ENCODE peak calls at places on chromosomes 1 and 21, in ten cellular contexts. One of them, this sample, is unnamed.

GRCh38 chr1:197567442-197567841 is 207.8 kb downstream of the DENND1B start:
- DNase-seq in stomach: no peak
- DNase-seq in prostate gland: no peak
- DNase-seq in heart left ventricle: no peak
- DNase-seq in uterus: no peak
- DNase-seq in NB4: no peak
- DNase-seq in suprapubic skin: no peak
- DNase-seq in adrenal gland: no peak
- DNase-seq in A549: no peak
- DNase-seq in esophagus squamous epithelium: no peak
- DNase-seq in this sample: no peak

GRCh38 chr1:220281159-220281574 is 8.9 kb upstream of the RAB3GAP2 start:
- DNase-seq in uterus: no peak
- DNase-seq in stomach: no peak
- DNase-seq in A549: peak
- DNase-seq in NB4: peak
- DNase-seq in heart left ventricle: no peak
- DNase-seq in adrenal gland: no peak
- DNase-seq in esophagus squamous epithelium: no peak
- DNase-seq in suprapubic skin: no peak
- DNase-seq in prostate gland: no peak
- DNase-seq in this sample: no peak

GRCh38 chr1:43632135-43632670 is 17.7 kb upstream of the KDM4A start:
- DNase-seq in stomach: no peak
- DNase-seq in NB4: no peak
- DNase-seq in esophagus squamous epithelium: no peak
- DNase-seq in suprapubic skin: no peak
- DNase-seq in A549: no peak
- DNase-seq in uterus: no peak
- DNase-seq in prostate gland: no peak
- DNase-seq in heart left ventricle: no peak
- DNase-seq in adrenal gland: no peak
- DNase-seq in this sample: no peak

GRCh38 chr1:83860506-83861221 is 138.3 kb downstream of the TTLL7 start:
- DNase-seq in esophagus squamous epithelium: peak
- DNase-seq in prostate gland: peak
- DNase-seq in A549: peak
- DNase-seq in adrenal gland: peak
- DNase-seq in NB4: peak
- DNase-seq in stomach: peak
- DNase-seq in suprapubic skin: peak
- DNase-seq in heart left ventricle: peak
- DNase-seq in uterus: peak
- DNase-seq in this sample: peak

GRCh38 chr1:55143686-55144085 is 71.5 kb downstream of the USP24 start:
- DNase-seq in uterus: no peak
- DNase-seq in NB4: peak
- DNase-seq in adrenal gland: no peak
- DNase-seq in prostate gland: no peak
- DNase-seq in suprapubic skin: no peak
- DNase-seq in esophagus squamous epithelium: no peak
- DNase-seq in stomach: no peak
- DNase-seq in A549: peak
- DNase-seq in heart left ventricle: no peak
- DNase-seq in this sample: no peak

GRCh38 chr1:56120021-56120420 is 459.3 kb downstream of the PLPP3 start:
- DNase-seq in prostate gland: no peak
- DNase-seq in adrenal gland: no peak
- DNase-seq in stomach: no peak
- DNase-seq in NB4: no peak
- DNase-seq in suprapubic skin: no peak
- DNase-seq in A549: no peak
- DNase-seq in heart left ventricle: no peak
- DNase-seq in uterus: no peak
- DNase-seq in esophagus squamous epithelium: no peak
- DNase-seq in this sample: no peak

GRCh38 chr1:5779608-5780323 is 212.5 kb downstream of the NPHP4 start:
- DNase-seq in NB4: no peak
- DNase-seq in uterus: no peak
- DNase-seq in esophagus squamous epithelium: no peak
- DNase-seq in stomach: no peak
- DNase-seq in prostate gland: no peak
- DNase-seq in heart left ventricle: no peak
- DNase-seq in A549: no peak
- DNase-seq in adrenal gland: no peak
- DNase-seq in suprapubic skin: no peak
- DNase-seq in this sample: no peak

GRCh38 chr1:83503153-83503552 is 495.8 kb downstream of the TTLL7 start:
- DNase-seq in A549: no peak
- DNase-seq in adrenal gland: no peak
- DNase-seq in heart left ventricle: no peak
- DNase-seq in stomach: no peak
- DNase-seq in prostate gland: no peak
- DNase-seq in uterus: no peak
- DNase-seq in NB4: no peak
- DNase-seq in suprapubic skin: no peak
- DNase-seq in esophagus squamous epithelium: no peak
- DNase-seq in this sample: no peak

GRCh38 chr21:39349211-39350093 is 564 bp upstream of the HMGN1 start:
- DNase-seq in NB4: peak
- DNase-seq in uterus: peak
- DNase-seq in stomach: peak
- DNase-seq in adrenal gland: peak
- DNase-seq in A549: peak
- DNase-seq in esophagus squamous epithelium: peak
- DNase-seq in heart left ventricle: peak
- DNase-seq in prostate gland: peak
- DNase-seq in suprapubic skin: peak
- DNase-seq in this sample: peak
- TF ChIP-seq POLR2A in NB4: peak
- TF ChIP-seq POLR2A in uterus: peak
- TF ChIP-seq POLR2A in stomach: no peak
- TF ChIP-seq POLR2A in adrenal gland: no peak
- TF ChIP-seq POLR2A in A549: peak
- TF ChIP-seq POLR2A in esophagus squamous epithelium: no peak
- TF ChIP-seq POLR2A in heart left ventricle: no peak
- TF ChIP-seq POLR2A in prostate gland: peak
- TF ChIP-seq POLR2A in suprapubic skin: no peak
- TF ChIP-seq POLR2A in this sample: peak

GRCh38 chr1:22638476-22639234 is 2.2 kb downstream of the C1QA start:
- DNase-seq in stomach: no peak
- DNase-seq in NB4: no peak
- DNase-seq in uterus: no peak
- DNase-seq in A549: no peak
- DNase-seq in heart left ventricle: no peak
- DNase-seq in adrenal gland: no peak
- DNase-seq in prostate gland: no peak
- DNase-seq in esophagus squamous epithelium: no peak
- DNase-seq in suprapubic skin: no peak
- DNase-seq in this sample: no peak

GRCh38 chr1:22637952-22638445 is 1.6 kb downstream of the C1QA start:
- DNase-seq in suprapubic skin: no peak
- DNase-seq in prostate gland: no peak
- DNase-seq in A549: no peak
- DNase-seq in uterus: no peak
- DNase-seq in esophagus squamous epithelium: no peak
- DNase-seq in heart left ventricle: no peak
- DNase-seq in stomach: no peak
- DNase-seq in NB4: no peak
- DNase-seq in adrenal gland: no peak
- DNase-seq in this sample: no peak

GRCh38 chr1:22635436-22635835 is 992 bp upstream of the C1QA start:
- DNase-seq in heart left ventricle: no peak
- DNase-seq in suprapubic skin: no peak
- DNase-seq in NB4: no peak
- DNase-seq in esophagus squamous epithelium: no peak
- DNase-seq in adrenal gland: no peak
- DNase-seq in prostate gland: no peak
- DNase-seq in A549: no peak
- DNase-seq in uterus: no peak
- DNase-seq in stomach: no peak
- DNase-seq in this sample: no peak

GRCh38 chr1:22636927-22637326 is 499 bp downstream of the C1QA start:
- DNase-seq in stomach: no peak
- DNase-seq in heart left ventricle: no peak
- DNase-seq in esophagus squamous epithelium: no peak
- DNase-seq in uterus: no peak
- DNase-seq in A549: no peak
- DNase-seq in adrenal gland: no peak
- DNase-seq in NB4: no peak
- DNase-seq in suprapubic skin: no peak
- DNase-seq in prostate gland: no peak
- DNase-seq in this sample: no peak

DNA sequence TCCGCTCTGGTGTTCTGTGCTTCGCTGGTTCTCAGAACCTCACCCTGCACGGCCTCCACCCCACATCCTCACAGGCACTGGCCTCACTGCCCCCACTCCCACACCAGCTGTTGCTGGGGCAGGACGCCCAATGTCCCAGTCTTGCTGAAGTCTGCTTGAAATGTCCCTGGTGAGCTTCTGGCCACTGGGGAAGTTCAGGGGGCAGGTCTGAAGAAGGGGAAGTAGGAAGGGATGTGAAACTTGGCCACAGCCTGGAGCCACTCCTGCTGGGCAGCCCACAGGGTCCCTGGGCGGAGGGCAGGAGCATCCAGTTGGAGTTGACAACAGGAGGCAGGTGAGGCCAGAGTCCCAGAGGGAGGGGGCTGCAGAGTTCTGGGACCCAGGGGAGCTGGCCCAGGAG is at the start of gene C1QA:
- DNase-seq in adrenal gland: peak
- DNase-seq in prostate gland: no peak
- DNase-seq in suprapubic skin: peak
- DNase-seq in stomach: no peak
- DNase-seq in heart left ventricle: peak
- DNase-seq in esophagus squamous epithelium: no peak
- DNase-seq in NB4: peak
- DNase-seq in A549: no peak
- DNase-seq in uterus: no peak
- DNase-seq in this sample: peak
- TF ChIP-seq POLR2A in adrenal gland: no peak
- TF ChIP-seq POLR2A in prostate gland: no peak
- TF ChIP-seq POLR2A in suprapubic skin: no peak
- TF ChIP-seq POLR2A in stomach: no peak
- TF ChIP-seq POLR2A in heart left ventricle: no peak
- TF ChIP-seq POLR2A in esophagus squamous epithelium: no peak
- TF ChIP-seq POLR2A in NB4: no peak
- TF ChIP-seq POLR2A in A549: no peak
- TF ChIP-seq POLR2A in uterus: no peak
- TF ChIP-seq POLR2A in this sample: no peak

DNA sequence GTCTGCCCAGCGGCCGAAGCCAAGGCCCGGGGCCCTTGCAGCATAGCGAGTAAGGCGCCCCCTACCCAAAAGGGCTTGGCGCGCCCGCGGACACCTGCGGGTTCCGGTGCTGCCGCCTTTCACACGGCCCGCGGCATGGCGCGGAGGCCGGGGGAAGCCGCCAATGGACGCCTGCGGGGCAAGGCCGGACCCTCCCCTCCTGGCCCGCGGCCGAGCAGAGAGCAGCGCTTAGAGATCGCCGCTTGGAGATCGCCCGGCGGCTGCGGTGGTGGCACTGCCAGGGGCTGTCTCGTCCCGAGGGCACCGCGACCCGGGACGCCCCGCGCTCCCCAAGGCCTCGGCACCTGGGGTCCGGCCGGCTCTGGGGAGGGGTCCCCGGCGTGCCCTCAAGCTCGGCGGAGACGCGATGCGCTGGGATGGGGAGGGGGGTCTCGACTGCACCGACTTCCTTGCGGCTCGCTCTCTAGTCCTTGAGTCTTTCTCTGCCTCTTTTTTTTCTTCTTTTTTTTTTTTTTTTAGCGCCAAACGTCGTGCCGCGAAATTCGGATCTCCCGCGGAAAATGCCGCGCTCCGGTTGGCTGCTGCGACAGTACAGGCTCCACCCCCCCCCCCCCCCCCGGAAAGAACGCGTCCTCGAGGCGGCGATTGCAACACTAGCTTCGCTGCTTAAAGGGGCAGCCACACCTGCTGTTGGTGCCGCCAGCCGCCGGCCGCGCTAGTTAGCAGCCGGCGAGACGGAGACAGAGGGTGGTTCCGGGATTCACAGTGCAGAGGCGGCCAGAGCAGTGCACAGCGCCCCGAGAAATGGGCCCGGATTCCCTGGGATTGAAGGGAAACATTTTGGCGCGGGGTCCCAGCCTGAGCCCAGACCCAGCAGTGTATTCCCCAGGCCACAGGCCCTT is at the start of gene E2F2:
- DNase-seq in NB4: peak
- DNase-seq in uterus: peak
- DNase-seq in heart left ventricle: peak
- DNase-seq in stomach: peak
- DNase-seq in adrenal gland: peak
- DNase-seq in suprapubic skin: peak
- DNase-seq in esophagus squamous epithelium: peak
- DNase-seq in prostate gland: peak
- DNase-seq in A549: peak
- DNase-seq in this sample: peak
- TF ChIP-seq POLR2A in NB4: peak
- TF ChIP-seq POLR2A in uterus: no peak
- TF ChIP-seq POLR2A in heart left ventricle: no peak
- TF ChIP-seq POLR2A in stomach: no peak
- TF ChIP-seq POLR2A in adrenal gland: no peak
- TF ChIP-seq POLR2A in suprapubic skin: no peak
- TF ChIP-seq POLR2A in esophagus squamous epithelium: no peak
- TF ChIP-seq POLR2A in prostate gland: peak
- TF ChIP-seq POLR2A in A549: peak
- TF ChIP-seq POLR2A in this sample: no peak

GRCh38 chr1:226064168-226064815 is 1.8 kb downstream of the H3-3A start:
- DNase-seq in stomach: peak
- DNase-seq in suprapubic skin: no peak
- DNase-seq in A549: peak
- DNase-seq in esophagus squamous epithelium: no peak
- DNase-seq in uterus: no peak
- DNase-seq in NB4: peak
- DNase-seq in adrenal gland: no peak
- DNase-seq in prostate gland: no peak
- DNase-seq in heart left ventricle: no peak
- DNase-seq in this sample: no peak

GRCh38 chr1:226063362-226064167 is 1.0 kb downstream of the H3-3A start:
- DNase-seq in prostate gland: peak
- DNase-seq in suprapubic skin: peak
- DNase-seq in NB4: peak
- DNase-seq in A549: peak
- DNase-seq in adrenal gland: peak
- DNase-seq in uterus: peak
- DNase-seq in esophagus squamous epithelium: no peak
- DNase-seq in heart left ventricle: peak
- DNase-seq in stomach: peak
- DNase-seq in this sample: peak

GRCh38 chr1:226060976-226061792 is 1.3 kb upstream of the H3-3A start:
- DNase-seq in stomach: no peak
- DNase-seq in suprapubic skin: no peak
- DNase-seq in A549: peak
- DNase-seq in adrenal gland: no peak
- DNase-seq in uterus: no peak
- DNase-seq in heart left ventricle: no peak
- DNase-seq in esophagus squamous epithelium: no peak
- DNase-seq in prostate gland: no peak
- DNase-seq in NB4: no peak
- DNase-seq in this sample: no peak

GRCh38 chr1:226061793-226062557 is 541 bp upstream of the H3-3A start:
- DNase-seq in NB4: peak
- DNase-seq in adrenal gland: peak
- DNase-seq in A549: peak
- DNase-seq in suprapubic skin: peak
- DNase-seq in uterus: peak
- DNase-seq in stomach: peak
- DNase-seq in heart left ventricle: peak
- DNase-seq in esophagus squamous epithelium: no peak
- DNase-seq in prostate gland: peak
- DNase-seq in this sample: no peak

DNA sequence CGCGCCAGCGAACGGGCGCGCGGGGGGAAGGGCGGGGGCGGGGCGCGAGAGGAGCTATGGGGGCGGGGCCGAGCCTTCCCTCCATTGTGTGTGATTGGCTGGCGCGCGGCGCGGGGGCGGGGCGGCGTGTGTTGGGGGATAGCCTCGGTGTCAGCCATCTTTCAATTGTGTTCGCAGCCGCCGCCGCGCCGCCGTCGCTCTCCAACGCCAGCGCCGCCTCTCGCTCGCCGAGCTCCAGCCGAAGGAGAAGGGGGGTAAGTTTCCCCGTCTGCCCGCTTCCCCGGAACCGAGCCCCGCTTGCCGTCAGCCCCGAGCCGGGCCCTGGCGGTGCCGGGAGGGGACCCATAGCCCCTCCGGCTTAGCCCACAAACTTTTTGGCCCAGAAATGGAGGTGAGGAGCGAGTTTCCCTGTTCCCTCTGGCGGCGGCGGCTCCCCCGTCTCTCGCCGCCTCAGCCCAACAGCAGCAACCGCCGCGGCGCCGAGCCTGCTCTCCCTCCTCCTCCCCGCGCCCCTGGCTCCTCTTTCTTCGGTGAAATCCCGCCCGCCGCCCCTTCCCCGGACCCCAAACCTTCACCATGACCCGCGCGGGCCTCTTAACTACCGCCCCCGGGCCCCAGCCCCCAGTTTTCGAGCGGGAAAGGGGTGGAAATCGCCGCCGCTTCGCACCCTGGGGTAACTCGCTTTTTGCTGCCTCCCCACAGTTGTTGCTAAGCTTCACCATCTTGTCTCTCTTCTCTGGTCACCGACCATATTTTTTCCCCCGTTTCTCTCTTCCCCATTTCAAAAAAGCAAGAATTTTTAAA is at the start of gene H3-3A:
- DNase-seq in uterus: peak
- DNase-seq in esophagus squamous epithelium: peak
- DNase-seq in NB4: peak
- DNase-seq in A549: peak
- DNase-seq in adrenal gland: peak
- DNase-seq in stomach: peak
- DNase-seq in prostate gland: peak
- DNase-seq in suprapubic skin: peak
- DNase-seq in heart left ventricle: peak
- DNase-seq in this sample: peak
- TF ChIP-seq POLR2A in uterus: peak
- TF ChIP-seq POLR2A in esophagus squamous epithelium: no peak
- TF ChIP-seq POLR2A in NB4: peak
- TF ChIP-seq POLR2A in A549: peak
- TF ChIP-seq POLR2A in adrenal gland: peak
- TF ChIP-seq POLR2A in stomach: peak
- TF ChIP-seq POLR2A in prostate gland: peak
- TF ChIP-seq POLR2A in suprapubic skin: peak
- TF ChIP-seq POLR2A in heart left ventricle: peak
- TF ChIP-seq POLR2A in this sample: peak

This sample was measured in spleen.